ENCODE peak calls at places on chromosomes 4 and X, in seven cellular contexts. Q is kidney tubule cell; Y is stimulated activated naive B cell treated with anti-CD40 and anti-IgM and Interleukin-4, amounts not matched to agents 10 μg/mL and 1 μg/mL and 100 μg/mL, for 72 hours; U is left colon; H is GM23248; I is KBM-7; G is globus pallidus. W is an unnamed sample.

GRCh38 chrX:13520441-13520840 is 49.0 kb upstream of the EGFL6 start:
- DNase-seq in I (no peak), Y (no peak), G (no peak), H (no peak), Q (no peak), U (no peak), W (no peak)

GRCh38 chrX:131745942-131746489 is 202.1 kb downstream of the OR13H1 start:
- DNase-seq in G (no peak), Y (no peak), I (no peak), H (no peak), Q (no peak), U (no peak), W (no peak)

GRCh38 chr4:2259541-2260267 is 2.2 kb downstream of the MXD4 start:
- DNase-seq in Q (no peak), G (no peak), I (no peak), H (no peak), Y (no peak), U (peak; percentile 23), W (no peak)

GRCh38 chr4:140257461-140258305 is 103.7 kb upstream of the MAML3 start:
- DNase-seq in U (no peak), Q (peak; percentile 44), H (peak; percentile 77), G (no peak), I (no peak), Y (no peak), W (no peak)

GRCh38 chrX:122552291-122552800 is 631.7 kb upstream of the GRIA3 start:
- DNase-seq in H (peak; percentile 40), I (no peak), U (no peak), Y (no peak), Q (no peak), G (no peak), W (no peak)

GRCh38 chr4:30836231-30836630 is 116.1 kb downstream of the PCDH7 start:
- DNase-seq in Q (no peak), H (no peak), I (no peak), U (no peak), G (no peak), Y (no peak), W (no peak)

GRCh38 chrX:12403474-12404082 is 265.3 kb downstream of the FRMPD4 start:
- DNase-seq in Q (peak; percentile 21), I (no peak), H (no peak), Y (no peak), G (no peak), U (no peak), W (no peak)

GRCh38 chrX:9278475-9279270 is 186.2 kb upstream of the TBL1X start:
- DNase-seq in U (no peak), Q (no peak), Y (no peak), G (no peak), H (peak; percentile 26), I (no peak), W (no peak)

GRCh38 chrX:11287505-11287904 is 5.7 kb upstream of the AMELX start:
- DNase-seq in H (peak; percentile 43), I (no peak), U (no peak), G (no peak), Y (no peak), Q (no peak), W (no peak)

GRCh38 chrX:5051831-5052491 is 1176.7 kb downstream of the NLGN4X start:
- DNase-seq in U (peak; percentile 57), H (no peak), G (peak; percentile 26), I (peak; percentile 98), Y (no peak), Q (peak; percentile 97), W (no peak)

GRCh38 chr4:65007841-65008439 is 598.7 kb upstream of the TECRL start:
- DNase-seq in I (peak; percentile 69), G (no peak), U (no peak), Y (no peak), H (peak; percentile 55), Q (peak; percentile 60), W (no peak)

GRCh38 chr4:76736434-76736833 is 161.5 kb downstream of the SOWAHB start:
- DNase-seq in G (no peak), Q (no peak), U (no peak), H (peak; percentile 86), I (no peak), Y (no peak), W (no peak)

GRCh38 chr4:113674251-113674650 is 87.3 kb downstream of the CAMK2D start:
- DNase-seq in U (no peak), Q (no peak), Y (no peak), H (peak; percentile 10), G (no peak), I (no peak), W (no peak)

GRCh38 chr4:128455076-128455345 is 167.4 kb upstream of the PGRMC2 start:
- DNase-seq in I (no peak), Y (no peak), Q (no peak), U (no peak), G (no peak), H (no peak), W (no peak)

GRCh38 chr4:39998659-39999345 is 21.1 kb upstream of the PDS5A start:
- DNase-seq in I (no peak), Y (no peak), Q (peak; percentile 15), U (no peak), H (no peak), G (no peak), W (no peak)

GRCh38 chrX:38215141-38215540 is 5.5 kb downstream of the SRPX start:
- DNase-seq in Y (no peak), G (no peak), Q (peak; percentile 12), H (peak; percentile 87), U (no peak), I (no peak), W (no peak)

GRCh38 chrX:16885628-16886027 is 15.5 kb upstream of the RBBP7 start:
- DNase-seq in H (no peak), Y (no peak), G (no peak), Q (no peak), I (no peak), U (no peak), W (no peak)

GRCh38 chr4:94307231-94307840 is 35.3 kb downstream of the HPGDS start:
- DNase-seq in G (no peak), I (no peak), Q (peak; percentile 32), U (no peak), Y (no peak), H (peak; percentile 14), W (no peak)

GRCh38 chrX:133980832-133981588 is 4.4 kb downstream of the GPC3 start:
- DNase-seq in I (no peak), Q (no peak), U (no peak), Y (no peak), G (no peak), H (no peak), W (no peak)

GRCh38 chr4:26088433-26088928 is 174.5 kb downstream of the SMIM20 start:
- DNase-seq in Q (peak; percentile 93), Y (peak; percentile 59), I (peak; percentile 31), G (no peak), U (no peak), H (peak; percentile 72), W (no peak)

GRCh38 chrX:100615015-100615414 is 21.6 kb downstream of the TSPAN6 start:
- DNase-seq in G (no peak), Q (peak; percentile 74), I (peak; percentile 74), H (peak; percentile 70), Y (peak; percentile 19), U (no peak), W (no peak)

GRCh38 chrX:106481341-106481740 is 130.4 kb upstream of the RADX start:
- DNase-seq in H (peak; percentile 62), I (peak; percentile 57), U (no peak), Q (peak; percentile 73), Y (peak; percentile 23), G (peak; percentile 36), W (peak; percentile 54)

GRCh38 chr4:120052840-120053239 is 13.8 kb downstream of the MAD2L1 start:
- DNase-seq in U (no peak), Y (no peak), I (peak; percentile 12), H (peak; percentile 98), Q (peak; percentile 83), G (no peak), W (no peak)

GRCh38 chrX:118675336-118675965 is 52.0 kb upstream of the IL13RA1 start:
- DNase-seq in U (no peak), Y (no peak), I (no peak), G (no peak), H (no peak), Q (no peak), W (no peak)

GRCh38 chr4:25223770-25224375 is 10.0 kb upstream of the PI4K2B start:
- DNase-seq in H (peak; percentile 8), Y (no peak), G (no peak), I (peak; percentile 53), U (no peak), Q (peak; percentile 56), W (no peak)

GRCh38 chrX:123489011-123489410 is 243.8 kb downstream of the THOC2 start:
- DNase-seq in H (peak; percentile 35), U (no peak), Q (no peak), Y (no peak), G (no peak), I (no peak), W (no peak)

GRCh38 chrX:36947214-36947613 is 61.0 kb upstream of the FAM47C start:
- DNase-seq in H (no peak), U (no peak), Q (no peak), Y (no peak), G (no peak), I (no peak), W (no peak)

GRCh38 chr4:166734797-166735196 is 499.5 kb downstream of the SPOCK3 start:
- DNase-seq in H (no peak), U (no peak), G (no peak), Y (no peak), I (no peak), Q (no peak), W (no peak)

W was measured in CD8-positive, alpha-beta T cell.